ENCODE peak calls at places on chromosomes 11 and 22, in four cellular contexts. A, Y, V and T are unnamed samples.
A peak's percentile ranks its signal among the peaks of the same experiment; 100 is the strongest.

GRCh38 chr11:71086687-71087258 is 165.6 kb downstream of the SHANK2 start:
- DNase-seq in A (no peak), Y (no peak), V (peak; percentile 7), T (no peak)

GRCh38 chr11:13116491-13116890 is 107.4 kb downstream of the RASSF10 start:
- DNase-seq in A (no peak), Y (no peak), V (no peak), T (no peak)

GRCh38 chr11:67022341-67022933 is 497 bp upstream of the SYT12 start:
- DNase-seq in A (no peak), Y (peak; percentile 15), V (no peak), T (peak; percentile 36)

GRCh38 chr11:29300441-29300840 is 716.4 kb downstream of the KCNA4 start:
- DNase-seq in A (no peak), Y (peak; percentile 62), V (no peak), T (no peak)

GRCh38 chr11:27907534-27907933 is 200.4 kb downstream of the KIF18A start:
- DNase-seq in A (no peak), Y (no peak), V (no peak), T (no peak)

GRCh38 chr11:78651923-78652602 is 77.4 kb upstream of the NARS2 start:
- DNase-seq in A (no peak), Y (no peak), V (no peak), T (no peak)

GRCh38 chr11:45960387-45961110 is 38.1 kb downstream of the LARGE2 start:
- DNase-seq in A (no peak), Y (no peak), V (no peak), T (no peak)

GRCh38 chr22:28051091-28051786 is 132.2 kb upstream of the PITPNB start:
- DNase-seq in A (no peak), Y (no peak), V (no peak), T (no peak)

GRCh38 chr22:42621505-42622002 is 6.9 kb upstream of the POLDIP3 start:
- DNase-seq in A (peak; percentile 69), Y (no peak), V (peak; percentile 40), T (peak; percentile 88)

GRCh38 chr11:36110698-36111410 is 167.0 kb downstream of the LDLRAD3 start:
- DNase-seq in A (no peak), Y (no peak), V (no peak), T (no peak)

GRCh38 chr11:98566978-98567377 is 453.8 kb upstream of the CNTN5 start:
- DNase-seq in A (no peak), Y (no peak), V (no peak), T (no peak)

GRCh38 chr11:57644748-57645715 is 4.7 kb downstream of the YPEL4 start:
- DNase-seq in A (peak; percentile 74), Y (no peak), V (peak; percentile 88), T (peak; percentile 85)

GRCh38 chr11:18706330-18707243 is 8.0 kb downstream of the TMEM86A start:
- DNase-seq in A (peak; percentile 76), Y (no peak), V (no peak), T (peak; percentile 55)

GRCh38 chr11:43268786-43269185 is 43.0 kb upstream of the API5 start:
- DNase-seq in A (no peak), Y (no peak), V (no peak), T (no peak)

GRCh38 chr22:21446128-21446826 is 20.9 kb upstream of the TMEM191C start:
- DNase-seq in A (peak; percentile 22), Y (no peak), V (no peak), T (peak; percentile 13)

GRCh38 chr22:47435204-47435487 is 672.7 kb downstream of the TBC1D22A start:
- DNase-seq in A (no peak), Y (no peak), V (no peak), T (no peak)

GRCh38 chr11:2770556-2771301 is 70.9 kb upstream of the KCNQ1OT1 start:
- DNase-seq in A (peak; percentile 23), Y (no peak), V (peak; percentile 4), T (no peak)

GRCh38 chr22:32752326-32752725 is 49.2 kb upstream of the TIMP3 start:
- DNase-seq in A (no peak), Y (no peak), V (no peak), T (no peak)

GRCh38 chr22:38104084-38104483 is 6.4 kb downstream of the BAIAP2L2 start:
- DNase-seq in A (peak; percentile 18), Y (no peak), V (no peak), T (no peak)

GRCh38 chr11:95092549-95093324 is 3.1 kb downstream of the ENDOD1 start:
- DNase-seq in A (no peak), Y (no peak), V (no peak), T (no peak)

GRCh38 chr11:85976525-85976924 is 92.4 kb downstream of the PICALM start:
- DNase-seq in A (no peak), Y (no peak), V (no peak), T (no peak)

GRCh38 chr11:23509023-23509422 is 648.7 kb upstream of the CCDC179 start:
- DNase-seq in A (no peak), Y (peak; percentile 41), V (no peak), T (no peak)

GRCh38 chr11:695606-696381 is at the start of gene TMEM80:
- DNase-seq in A (peak; percentile 99), Y (peak; percentile 93), V (peak; percentile 98), T (peak; percentile 100)

GRCh38 chr11:128481135-128481534 is 106.2 kb downstream of the ETS1 start:
- DNase-seq in A (no peak), Y (peak; percentile 77), V (no peak), T (no peak)

GRCh38 chr22:32680895-32681294 is 120.6 kb upstream of the TIMP3 start:
- DNase-seq in A (no peak), Y (no peak), V (no peak), T (no peak)

GRCh38 chr22:46501701-46502100 is 35.7 kb downstream of the CELSR1 start:
- DNase-seq in A (no peak), Y (peak; percentile 10), V (no peak), T (no peak)

GRCh38 chr22:21865041-21865440 is 2.4 kb downstream of the MAPK1 start:
- DNase-seq in A (peak; percentile 59), Y (peak; percentile 65), V (no peak), T (no peak)

GRCh38 chr11:8060801-8061554 is 20.0 kb upstream of the TUB start:
- DNase-seq in A (no peak), Y (peak; percentile 46), V (no peak), T (no peak)

GRCh38 chr22:41907436-41908401 is 7.2 kb downstream of the SHISA8 start:
- DNase-seq in A (no peak), Y (no peak), V (no peak), T (peak; percentile 51)

DNA sequence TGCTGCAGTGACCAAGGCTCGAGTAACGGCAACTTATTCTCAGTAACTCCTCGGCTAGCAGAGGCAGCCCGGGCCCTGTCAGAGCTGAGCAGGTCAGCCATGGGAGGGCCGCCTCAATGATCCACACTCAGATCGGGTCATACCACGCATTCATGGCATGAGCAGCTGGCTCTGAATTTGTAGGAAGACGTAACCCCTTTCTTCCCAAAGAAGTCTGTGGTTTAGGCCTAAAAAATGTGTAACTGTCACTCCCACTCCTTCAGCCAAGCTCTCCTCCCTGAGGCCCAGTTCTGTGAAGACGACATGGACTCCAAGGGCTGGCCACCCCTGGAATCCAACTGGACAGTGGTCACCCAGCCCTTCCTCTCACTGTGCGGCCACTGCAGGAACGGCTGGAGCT is 30.0 kb downstream of the PPP2R1B start:
- DNase-seq in A (no peak), Y (peak; percentile 57), V (no peak), T (no peak)
- H3K27ac ChIP-seq in A (peak overlapping the region; percentile 98), Y (peak overlapping the region; percentile 100), V (no peak overlapping the region), T (peak overlapping the region; percentile 31)

DNA sequence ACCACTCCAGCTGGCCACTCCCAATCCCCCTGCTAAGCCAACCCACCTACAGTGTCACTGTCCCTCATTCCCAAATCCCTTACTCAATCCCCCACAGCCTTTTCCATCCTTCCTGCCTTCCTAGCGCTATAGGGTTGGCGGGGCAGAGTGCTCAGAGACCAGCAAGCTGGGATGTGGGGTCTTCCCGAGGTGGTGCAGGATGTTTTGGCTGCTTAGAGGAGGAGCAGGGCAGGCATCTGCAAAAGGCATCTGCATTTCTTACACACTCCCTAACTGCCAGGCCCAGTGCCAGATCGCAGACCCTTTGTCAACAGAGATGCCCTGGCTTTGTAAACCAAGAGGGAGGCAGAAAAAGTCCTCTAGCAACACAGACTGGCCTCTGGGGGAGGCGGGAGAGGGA is 37.9 kb upstream of the ADA2 start:
- DNase-seq in A (no peak), Y (no peak), V (no peak), T (no peak)
- H3K4me3 ChIP-seq in A (no peak overlapping the region), Y (no peak overlapping the region), V (no peak overlapping the region), T (peak overlapping the region; percentile 34)

GRCh38 chr22:49571326-49571725 is 256.3 kb downstream of the BRD1 start:
- DNase-seq in A (no peak), Y (no peak), V (no peak), T (no peak)
- H3K27me3 ChIP-seq in A (no peaks in the 10 kb centered on the region), Y (no peaks in the 10 kb centered on the region), V (no peaks in the 10 kb centered on the region), T (no peaks in the 10 kb centered on the region)

DNA sequence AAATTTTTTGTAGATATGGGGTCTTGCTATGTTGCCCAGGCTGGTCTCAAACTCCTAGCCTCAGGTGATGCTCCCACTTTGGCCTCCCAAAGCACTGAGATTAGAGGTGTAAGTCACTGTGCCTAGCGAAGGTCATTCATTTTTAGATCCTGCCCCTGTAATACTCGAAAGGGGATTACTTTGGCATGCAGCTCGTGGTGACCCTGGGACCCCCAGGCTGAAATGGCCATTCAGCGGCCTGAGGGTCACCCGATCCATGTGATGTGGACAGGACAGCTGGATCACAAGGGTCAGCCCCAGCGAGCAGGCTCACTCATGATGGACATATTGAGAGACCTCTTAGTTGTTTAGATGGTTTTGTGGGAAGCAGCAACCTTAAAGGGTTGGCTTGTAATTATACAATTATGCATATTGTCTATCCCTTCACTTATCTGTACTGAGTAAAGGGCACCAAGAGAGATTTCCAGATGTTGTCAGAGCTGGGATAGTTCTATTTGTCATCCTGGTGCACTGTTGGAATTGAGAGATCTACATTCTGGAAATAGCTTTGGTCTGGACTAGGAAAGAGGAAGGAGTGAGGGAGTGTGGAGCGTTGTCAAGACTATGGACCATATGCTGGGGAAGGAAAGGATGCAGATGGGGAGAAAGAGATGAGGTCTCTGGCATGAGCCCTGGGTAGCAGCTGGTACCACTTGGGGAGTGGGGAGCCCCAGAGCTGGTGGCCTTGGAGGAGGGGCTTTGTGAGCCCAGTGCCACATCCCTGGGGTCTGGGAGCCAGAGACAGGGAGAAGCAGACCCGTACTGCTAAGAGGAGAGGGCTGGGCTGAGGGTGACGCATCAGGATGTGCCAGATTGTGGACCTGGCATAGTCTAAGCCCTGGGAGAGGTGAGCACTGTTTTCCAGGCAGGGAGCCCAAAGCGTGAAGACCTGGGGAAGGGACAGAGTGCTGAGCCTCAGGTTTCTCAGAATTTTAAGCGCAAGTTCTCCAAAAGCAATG is 15.5 kb downstream of the RHBDD3 start:
- DNase-seq in A (no peak), Y (no peak), V (no peak), T (no peak)
- H3K27ac ChIP-seq in A (no peak overlapping the region), Y (no peak overlapping the region), V (no peak overlapping the region), T (no peak overlapping the region)

DNA sequence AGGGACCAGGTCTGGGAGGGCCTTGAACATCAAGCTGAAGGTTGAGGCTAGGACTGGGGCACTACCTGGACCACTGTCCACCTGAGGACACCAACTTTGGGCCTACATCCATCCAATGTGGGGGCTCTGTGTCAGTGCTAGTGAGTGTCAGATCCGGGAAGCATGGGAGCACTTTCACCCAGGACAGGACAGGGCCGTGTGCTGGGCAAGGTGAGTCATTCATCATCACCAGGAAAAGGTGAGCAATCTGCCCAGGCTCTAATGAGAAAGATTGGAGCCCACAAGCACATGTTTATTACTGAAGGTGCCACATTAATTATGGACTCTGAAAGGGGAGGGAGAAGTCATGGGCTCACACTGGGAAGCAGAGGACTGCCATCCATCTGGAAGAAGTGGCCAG is 39.7 kb upstream of the DRD2 start:
- DNase-seq in A (no peak), Y (no peak), V (no peak), T (no peak)
- H3K4me3 ChIP-seq in A (no peak overlapping the region), Y (no peak overlapping the region), V (no peak overlapping the region), T (no peak overlapping the region)

GRCh38 chr11:130427581-130428211 is 713 bp downstream of the ADAMTS8 start:
- DNase-seq in A (no peak), Y (no peak), V (no peak), T (no peak)
- H3K27me3 ChIP-seq in A (peaks cover 22% of the 10 kb centered on the region), Y (peaks cover 71% of the 10 kb centered on the region), V (peaks cover 34% of the 10 kb centered on the region), T (peaks cover 14% of the 10 kb centered on the region)